ENCODE peak calls at places on chromosomes 11 and 22, in nine cellular contexts. S, G, T, N, B, K, A, F and Z are unnamed samples. For H3K4me1, the result is how much of the 10 kb centered on the place peaks cover.

GRCh38 chr22:17077255-17077654 is 7.5 kb upstream of the IL17RA start:
- DNase-seq in T (no peak), B (peak), F (no peak), N (peak), G (no peak), A (peak), K (peak), S (no peak), Z (peak)

GRCh38 chr11:9206496-9206895 is 58.7 kb downstream of the DENND5A start:
- DNase-seq in K (no peak), S (no peak), G (no peak), F (no peak), N (no peak), A (peak), T (no peak), B (peak), Z (peak)

GRCh38 chr11:116424615-116425261 is 348.0 kb downstream of the BUD13 start:
- DNase-seq in A (no peak), K (no peak), B (no peak), S (no peak), N (no peak), T (no peak), G (no peak), F (no peak), Z (no peak)

GRCh38 chr11:18383388-18384156 is 10.8 kb upstream of the LDHA start:
- DNase-seq in G (peak), A (peak), K (peak), B (peak), S (peak), F (peak), N (peak), T (peak), Z (peak)

GRCh38 chr11:116910847-116911246 is 73.4 kb upstream of the APOA1 start:
- DNase-seq in N (no peak), K (no peak), S (no peak), B (no peak), F (no peak), T (no peak), A (no peak), G (no peak), Z (no peak)

GRCh38 chr11:29623144-29623722 is 393.6 kb downstream of the KCNA4 start:
- DNase-seq in N (no peak), G (no peak), S (no peak), T (peak), F (no peak), B (no peak), A (no peak), K (no peak), Z (no peak)

GRCh38 chr11:106391771-106392412 is 314.4 kb downstream of the AASDHPPT start:
- DNase-seq in G (no peak), T (no peak), A (peak), K (peak), N (peak), S (no peak), B (peak), F (no peak), Z (peak)

GRCh38 chr11:12457030-12457600 is 79.7 kb downstream of the PARVA start:
- DNase-seq in F (no peak), B (peak), A (peak), N (no peak), T (peak), K (no peak), G (no peak), S (no peak), Z (peak)

GRCh38 chr11:59224419-59224928 is 11.7 kb upstream of the MPEG1 start:
- DNase-seq in B (no peak), S (no peak), G (no peak), F (no peak), T (no peak), K (no peak), N (peak), A (no peak), Z (no peak)

GRCh38 chr22:46040471-46041465 is 63.8 kb upstream of the WNT7B start:
- DNase-seq in T (peak), B (no peak), N (no peak), G (no peak), K (no peak), A (no peak), S (no peak), F (no peak), Z (no peak)

GRCh38 chr11:64367931-64368672 is 9.1 kb downstream of the RPS6KA4 start:
- DNase-seq in G (no peak), N (no peak), B (no peak), F (no peak), K (no peak), T (peak), A (no peak), S (no peak), Z (no peak)

GRCh38 chr11:74001822-74002286 is 7.0 kb downstream of the UCP3 start:
- DNase-seq in N (no peak), F (no peak), S (no peak), T (peak), G (no peak), A (no peak), B (no peak), K (no peak), Z (no peak)

GRCh38 chr11:126585388-126586302 is 230.2 kb downstream of the ST3GAL4 start:
- DNase-seq in B (peak), K (peak), N (peak), S (peak), T (peak), F (no peak), A (peak), G (no peak), Z (peak)

GRCh38 chr22:37299969-37300509 is 17.7 kb downstream of the CYTH4 start:
- DNase-seq in F (no peak), T (no peak), G (no peak), K (no peak), N (no peak), S (no peak), B (no peak), A (no peak), Z (no peak)

GRCh38 chr11:2426221-2426620 is 18.1 kb downstream of the TRPM5 start:
- DNase-seq in S (no peak), A (no peak), N (no peak), K (no peak), T (no peak), F (no peak), B (no peak), G (no peak), Z (no peak)

GRCh38 chr22:45977003-45977395 is at the start of gene WNT7B:
- DNase-seq in B (no peak), S (no peak), K (peak), G (peak), A (no peak), T (peak), F (no peak), N (peak), Z (peak)

GRCh38 chr22:49332691-49333090 is 495.0 kb downstream of the BRD1 start:
- DNase-seq in F (no peak), B (no peak), T (peak), S (no peak), A (no peak), G (no peak), N (no peak), K (no peak), Z (no peak)

GRCh38 chr11:118930152-118930712 is 4.5 kb upstream of the BCL9L start:
- DNase-seq in B (peak), F (peak), A (peak), G (peak), S (peak), N (peak), K (peak), T (peak), Z (peak)

GRCh38 chr11:75797116-75797515 is 17.9 kb upstream of the UVRAG start:
- DNase-seq in S (no peak), N (peak), T (no peak), B (no peak), F (no peak), A (no peak), K (no peak), G (no peak), Z (no peak)

GRCh38 chr11:14644396-14645246 is 1.0 kb downstream of the PDE3B start:
- DNase-seq in A (peak), F (no peak), G (peak), S (peak), T (peak), K (peak), B (no peak), N (no peak), Z (peak)
- H3K4me1 ChIP-seq in A (under half), F (under half), G (under half), S (under half), T (under half), K (under half), B (under half), N (under half), Z (under half)

GRCh38 chr11:134584706-134585445 is 172.8 kb upstream of the B3GAT1 start:
- DNase-seq in G (no peak), T (no peak), F (no peak), N (no peak), B (no peak), S (no peak), K (no peak), A (no peak), Z (no peak)
- H3K4me3 ChIP-seq in G (no peak), T (no peak), F (no peak), N (no peak), B (no peak), S (no peak), K (no peak), A (no peak), Z (no peak)

GRCh38 chr11:65866524-65867283 is 5.9 kb downstream of the EFEMP2 start:
- DNase-seq in K (no peak), A (no peak), F (no peak), B (no peak), T (no peak), G (no peak), N (no peak), S (no peak), Z (no peak)

GRCh38 chr11:65865550-65866172 is 5.4 kb downstream of the MUS81 start:
- DNase-seq in G (no peak), K (no peak), B (no peak), A (no peak), S (no peak), N (no peak), F (no peak), T (no peak), Z (no peak)

GRCh38 chr11:65868907-65869306 is 3.7 kb downstream of the EFEMP2 start:
- DNase-seq in S (no peak), K (no peak), B (no peak), A (no peak), N (no peak), G (no peak), F (no peak), T (no peak), Z (no peak)

GRCh38 chr11:65868076-65868667 is 4.4 kb downstream of the EFEMP2 start:
- DNase-seq in B (no peak), F (no peak), K (no peak), S (no peak), N (no peak), A (peak), T (peak), G (no peak), Z (no peak)

GRCh38 chr11:65867284-65868071 is 5.1 kb downstream of the EFEMP2 start:
- DNase-seq in B (no peak), T (peak), G (no peak), A (no peak), N (no peak), K (no peak), F (no peak), S (no peak), Z (no peak)
- H3K9ac ChIP-seq in B (no peak), T (no peak), G (no peak), A (no peak), N (no peak), K (no peak), F (no peak), S (no peak), Z (no peak)

GRCh38 chr11:24588075-24588474 is 91.2 kb downstream of the LUZP2 start:
- DNase-seq in N (peak), A (peak), B (peak), S (no peak), G (no peak), T (no peak), F (no peak), K (peak), Z (peak)
- H3K4me1 ChIP-seq in N (under half), A (under half), B (under half), S (under half), G (under half), T (under half), F (under half), K (under half), Z (under half)

DNA sequence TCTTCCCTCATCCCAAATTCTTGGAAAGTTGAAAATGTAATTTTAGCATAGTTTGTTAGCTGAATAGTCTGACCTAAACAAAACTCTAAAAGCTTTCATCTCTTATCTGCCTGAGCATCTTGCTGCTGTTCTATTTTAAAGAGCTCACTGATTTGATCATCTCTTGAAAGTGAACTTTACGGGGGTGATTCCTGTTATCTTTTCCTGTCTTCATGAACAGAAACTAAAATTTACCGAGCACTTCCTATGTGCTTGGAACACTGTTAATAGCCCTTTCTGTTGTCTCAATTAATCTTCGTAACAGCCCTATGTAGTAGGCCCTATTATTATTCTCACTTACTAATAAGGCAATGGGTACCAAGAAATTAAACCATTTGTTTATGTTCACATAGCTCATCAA is 12.3 kb downstream of the AMOTL1 start:
- DNase-seq in F (no peak), N (no peak), A (no peak), K (no peak), S (no peak), B (no peak), G (no peak), T (no peak), Z (no peak)
- H3K4me3 ChIP-seq in F (no peak), N (no peak), A (peak), K (no peak), S (no peak), B (peak), G (no peak), T (no peak), Z (peak)

DNA sequence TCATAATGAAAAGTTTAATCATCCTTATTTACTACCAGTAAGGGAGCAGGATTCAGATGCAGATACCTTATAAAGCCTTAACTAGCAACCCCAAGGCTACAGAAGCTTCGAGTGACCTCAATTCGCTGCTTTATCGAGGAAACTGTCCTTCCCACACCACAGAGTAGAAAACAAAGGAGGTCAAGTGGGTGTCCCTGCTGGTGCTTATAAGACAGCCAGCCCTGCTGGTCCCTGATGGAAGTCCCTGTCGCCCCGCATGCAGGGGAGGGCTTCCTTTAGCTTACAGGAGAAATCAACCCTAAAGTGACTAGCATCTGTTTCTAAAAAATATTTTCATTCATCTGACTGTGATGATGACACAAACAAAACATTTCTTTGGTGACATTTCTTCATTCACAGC is 7.3 kb downstream of the MN1 start:
- DNase-seq in T (peak), A (no peak), G (no peak), S (no peak), B (no peak), F (no peak), N (no peak), K (no peak), Z (peak)
- H3K9ac ChIP-seq in T (no peak), A (no peak), G (no peak), S (no peak), B (no peak), F (no peak), N (no peak), K (no peak), Z (peak)

GRCh38 chr22:41982886-41983285 is 13.6 kb downstream of the SEPTIN3 start:
- DNase-seq in K (no peak), S (no peak), G (no peak), A (no peak), N (no peak), T (no peak), B (no peak), F (no peak), Z (no peak)
- H3K4me1 ChIP-seq in K (under half), S (under half), G (under half), A (under half), N (under half), T (under half), B (under half), F (under half), Z (under half)

GRCh38 chr22:44701824-44702478 is at the start of gene PRR5:
- DNase-seq in T (peak), B (peak), S (peak), A (peak), N (peak), G (peak), K (peak), F (no peak), Z (peak)
- H3K4me3 ChIP-seq in T (peak), B (peak), S (peak), A (peak), N (peak), G (peak), K (peak), F (peak), Z (peak)

GRCh38 chr11:68353669-68354068 is 41.3 kb downstream of the LRP5 start:
- DNase-seq in B (no peak), K (no peak), T (no peak), F (no peak), S (no peak), G (no peak), A (no peak), N (no peak), Z (no peak)

GRCh38 chr11:68351450-68352275 is 39.3 kb downstream of the LRP5 start:
- DNase-seq in B (no peak), A (no peak), S (no peak), F (no peak), T (no peak), G (no peak), N (no peak), K (no peak), Z (no peak)

GRCh38 chr11:68352591-68352990 is 40.2 kb downstream of the LRP5 start:
- DNase-seq in A (no peak), B (no peak), T (no peak), S (no peak), F (no peak), N (no peak), K (no peak), G (no peak), Z (no peak)

GRCh38 chr11:68354181-68354872 is 41.9 kb downstream of the LRP5 start:
- DNase-seq in F (no peak), K (peak), G (peak), T (no peak), A (peak), N (peak), B (peak), S (peak), Z (peak)

GRCh38 chr11:68353118-68353517 is 40.7 kb downstream of the LRP5 start:
- DNase-seq in S (no peak), B (no peak), F (no peak), A (no peak), G (no peak), K (no peak), T (no peak), N (peak), Z (no peak)
- H3K9ac ChIP-seq in S (no peak), B (no peak), F (no peak), A (no peak), G (peak), K (no peak), T (no peak), N (no peak), Z (peak)

DNA sequence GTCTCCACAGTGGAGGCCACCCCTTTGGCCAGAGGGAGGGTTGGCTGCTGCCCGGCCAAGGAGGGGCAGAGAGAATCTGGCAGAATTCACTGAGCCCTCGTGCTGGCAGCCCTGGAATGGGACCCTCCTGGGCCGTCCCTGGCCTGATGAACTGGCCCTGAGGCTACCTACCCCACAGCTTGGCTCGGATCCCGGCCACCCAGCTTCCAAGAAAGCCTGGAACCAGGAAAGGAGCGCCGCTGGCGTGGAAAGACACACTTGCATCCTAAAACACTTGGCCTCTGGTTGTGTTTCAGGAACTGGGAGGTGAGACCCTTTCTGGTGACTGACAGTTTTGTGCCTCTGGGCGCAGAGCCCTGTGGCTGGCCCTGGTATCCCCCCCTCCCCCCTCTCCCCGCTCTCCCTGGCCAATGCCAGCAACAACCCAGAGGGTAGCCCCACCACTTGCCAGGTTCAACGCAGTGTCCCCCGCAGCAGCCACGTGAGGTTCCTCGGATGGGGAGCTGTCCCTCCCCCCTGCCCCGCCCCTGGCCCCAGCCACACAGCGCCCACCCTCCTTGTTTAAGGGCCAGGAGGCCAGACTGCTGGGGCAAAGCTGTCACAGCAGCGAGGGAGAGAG is 693 bp downstream of the NFAM1 start:
- DNase-seq in T (peak), A (no peak), F (no peak), G (no peak), B (no peak), S (no peak), N (no peak), K (no peak), Z (no peak)
- H3K4me1 ChIP-seq in T (under half), A (under half), F (under half), G (under half), B (under half), S (under half), N (under half), K (under half), Z (under half)